ENCODE peak calls at places on chromosomes 16 and 17, in four cellular contexts. One of them, this sample, is unnamed.

GRCh38 chr17:142102-142661 is 4.8 kb downstream of the SCGB1C2 start:
- DNase-seq in SK-N-DZ: peak
- DNase-seq in hepatic stellate cell: peak
- DNase-seq in EL: peak
- DNase-seq in this sample: peak

GRCh38 chr17:75024686-75025397 is 12.4 kb downstream of the MRPL58 start:
- DNase-seq in EL: no peak
- DNase-seq in SK-N-DZ: no peak
- DNase-seq in hepatic stellate cell: no peak
- DNase-seq in this sample: no peak

GRCh38 chr16:76182092-76182635 is 95.0 kb upstream of the CNTNAP4 start:
- DNase-seq in EL: no peak
- DNase-seq in SK-N-DZ: no peak
- DNase-seq in hepatic stellate cell: no peak
- DNase-seq in this sample: no peak

GRCh38 chr17:20095366-20096080 is 86.4 kb downstream of the SPECC1 start:
- DNase-seq in hepatic stellate cell: peak
- DNase-seq in EL: peak
- DNase-seq in SK-N-DZ: peak
- DNase-seq in this sample: peak

GRCh38 chr17:81870155-81870977 is 771 bp downstream of the ARHGDIA start:
- DNase-seq in SK-N-DZ: peak
- DNase-seq in hepatic stellate cell: no peak
- DNase-seq in EL: peak
- DNase-seq in this sample: peak

GRCh38 chr17:15261063-15261817 is 3.9 kb downstream of the PMP22 start:
- DNase-seq in hepatic stellate cell: peak
- DNase-seq in SK-N-DZ: no peak
- DNase-seq in EL: peak
- DNase-seq in this sample: peak

GRCh38 chr17:17784599-17785264 is 52.1 kb downstream of the SREBF1 start:
- DNase-seq in SK-N-DZ: peak
- DNase-seq in hepatic stellate cell: peak
- DNase-seq in EL: no peak
- DNase-seq in this sample: peak

GRCh38 chr16:987846-988245 is 6.3 kb downstream of the SOX8 start:
- DNase-seq in EL: no peak
- DNase-seq in hepatic stellate cell: no peak
- DNase-seq in SK-N-DZ: no peak
- DNase-seq in this sample: no peak

GRCh38 chr17:57991537-57991936 is 3.5 kb upstream of the VEZF1 start:
- DNase-seq in hepatic stellate cell: no peak
- DNase-seq in EL: no peak
- DNase-seq in SK-N-DZ: no peak
- DNase-seq in this sample: no peak

GRCh38 chr16:2520784-2521577 is 810 bp downstream of the AMDHD2 start:
- DNase-seq in SK-N-DZ: no peak
- DNase-seq in hepatic stellate cell: peak
- DNase-seq in EL: no peak
- DNase-seq in this sample: peak

GRCh38 chr16:54602666-54603065 is 316.1 kb upstream of the IRX3 start:
- DNase-seq in EL: no peak
- DNase-seq in hepatic stellate cell: no peak
- DNase-seq in SK-N-DZ: no peak
- DNase-seq in this sample: no peak

GRCh38 chr17:76543482-76544122 is 3.8 kb downstream of the PRCD start:
- DNase-seq in hepatic stellate cell: no peak
- DNase-seq in EL: no peak
- DNase-seq in SK-N-DZ: peak
- DNase-seq in this sample: no peak

GRCh38 chr17:78341559-78342437 is 18.1 kb downstream of the SOCS3 start:
- DNase-seq in SK-N-DZ: no peak
- DNase-seq in hepatic stellate cell: peak
- DNase-seq in EL: peak
- DNase-seq in this sample: peak

GRCh38 chr16:11439790-11440656 is 94.8 kb downstream of the RMI2 start:
- DNase-seq in SK-N-DZ: no peak
- DNase-seq in hepatic stellate cell: no peak
- DNase-seq in EL: no peak
- DNase-seq in this sample: no peak

GRCh38 chr17:21243516-21244303 is 9.5 kb downstream of the NATD1 start:
- DNase-seq in SK-N-DZ: no peak
- DNase-seq in hepatic stellate cell: no peak
- DNase-seq in EL: no peak
- DNase-seq in this sample: no peak

This sample was measured in ELR.